ENCODE peak calls at places on chromosomes 5 and 9, in six cellular contexts. Y is fibroblast of mammary gland; K is body of pancreas; P is BJ; Q is aorta; J is CD8-positive, alpha-beta memory T cell. X is an unnamed sample.

GRCh38 chr9:7298123-7298522 is 501.5 kb downstream of the DMAC1 start:
- DNase-seq in Y (no peak), K (no peak), P (no peak), Q (no peak), J (no peak), X (no peak)

GRCh38 chr5:109880907-109881685 is 191.4 kb downstream of the MAN2A1 start:
- DNase-seq in Y (no peak), K (peak), P (no peak), Q (no peak), J (no peak), X (no peak)

GRCh38 chr5:78005021-78005785 is 229.1 kb upstream of the TBCA start:
- DNase-seq in Y (peak), K (no peak), P (no peak), Q (no peak), J (no peak), X (no peak)

GRCh38 chr9:78575041-78575440 is 278.1 kb downstream of the PSAT1 start:
- DNase-seq in Y (no peak), K (no peak), P (no peak), Q (no peak), J (no peak), X (no peak)

GRCh38 chr5:140595538-140595937 is 30.9 kb downstream of the SLC35A4 start:
- DNase-seq in Y (no peak), K (peak), P (no peak), Q (peak), J (no peak), X (no peak)

GRCh38 chr5:126471875-126472537 is 48.8 kb downstream of the GRAMD2B start:
- DNase-seq in Y (peak), K (no peak), P (peak), Q (no peak), J (no peak), X (peak)

GRCh38 chr9:14339746-14340145 is 25.8 kb upstream of the NFIB start:
- DNase-seq in Y (no peak), K (no peak), P (no peak), Q (no peak), J (no peak), X (no peak)

GRCh38 chr5:82341325-82341724 is 63.2 kb upstream of the RPS23 start:
- DNase-seq in Y (no peak), K (no peak), P (no peak), Q (no peak), J (no peak), X (no peak)

GRCh38 chr5:43514471-43514815 is 505 bp downstream of the C5orf34 start:
- DNase-seq in Y (peak), K (peak), P (peak), Q (no peak), J (no peak), X (peak)

GRCh38 chr9:132651259-132651658 is 18.5 kb downstream of the DDX31 start:
- DNase-seq in Y (peak), K (peak), P (no peak), Q (no peak), J (no peak), X (peak)

GRCh38 chr9:18499987-18500386 is 26.0 kb downstream of the ADAMTSL1 start:
- DNase-seq in Y (no peak), K (no peak), P (no peak), Q (no peak), J (no peak), X (no peak)

GRCh38 chr9:109652971-109653370 is 127.0 kb upstream of the PALM2AKAP2 start:
- DNase-seq in Y (peak), K (no peak), P (no peak), Q (no peak), J (no peak), X (no peak)

GRCh38 chr5:176365663-176366574 is 632 bp downstream of the ARL10 start:
- DNase-seq in Y (peak), K (peak), P (no peak), Q (peak), J (peak), X (peak)

GRCh38 chr5:68419637-68420452 is 204.3 kb downstream of the PIK3R1 start:
- DNase-seq in Y (peak), K (peak), P (no peak), Q (no peak), J (no peak), X (peak)

GRCh38 chr5:150585781-150586461 is 54.5 kb upstream of the SYNPO start:
- DNase-seq in Y (no peak), K (peak), P (no peak), Q (peak), J (no peak), X (no peak)

GRCh38 chr5:57408714-57409113 is 73.9 kb downstream of the ACTBL2 start:
- DNase-seq in Y (peak), K (no peak), P (peak), Q (no peak), J (no peak), X (peak)

GRCh38 chr5:74626386-74627222 is 13.9 kb downstream of the ENC1 start:
- DNase-seq in Y (no peak), K (no peak), P (no peak), Q (no peak), J (no peak), X (no peak)

GRCh38 chr5:123344819-123345426 is 78.3 kb downstream of the CEP120 start:
- DNase-seq in Y (peak), K (peak), P (no peak), Q (no peak), J (no peak), X (peak)

GRCh38 chr5:72651109-72651508 is 143.9 kb upstream of the ZNF366 start:
- DNase-seq in Y (no peak), K (no peak), P (no peak), Q (no peak), J (no peak), X (no peak)

GRCh38 chr9:3777137-3777536 is 251.3 kb upstream of the RFX3 start:
- DNase-seq in Y (no peak), K (no peak), P (no peak), Q (no peak), J (no peak), X (no peak)

GRCh38 chr9:81183763-81184162 is 505.6 kb downstream of the TLE1 start:
- DNase-seq in Y (no peak), K (no peak), P (peak), Q (no peak), J (no peak), X (peak)

GRCh38 chr5:9173281-9174048 is 372.4 kb downstream of the SEMA5A start:
- DNase-seq in Y (peak), K (no peak), P (peak), Q (no peak), J (no peak), X (peak)

DNA sequence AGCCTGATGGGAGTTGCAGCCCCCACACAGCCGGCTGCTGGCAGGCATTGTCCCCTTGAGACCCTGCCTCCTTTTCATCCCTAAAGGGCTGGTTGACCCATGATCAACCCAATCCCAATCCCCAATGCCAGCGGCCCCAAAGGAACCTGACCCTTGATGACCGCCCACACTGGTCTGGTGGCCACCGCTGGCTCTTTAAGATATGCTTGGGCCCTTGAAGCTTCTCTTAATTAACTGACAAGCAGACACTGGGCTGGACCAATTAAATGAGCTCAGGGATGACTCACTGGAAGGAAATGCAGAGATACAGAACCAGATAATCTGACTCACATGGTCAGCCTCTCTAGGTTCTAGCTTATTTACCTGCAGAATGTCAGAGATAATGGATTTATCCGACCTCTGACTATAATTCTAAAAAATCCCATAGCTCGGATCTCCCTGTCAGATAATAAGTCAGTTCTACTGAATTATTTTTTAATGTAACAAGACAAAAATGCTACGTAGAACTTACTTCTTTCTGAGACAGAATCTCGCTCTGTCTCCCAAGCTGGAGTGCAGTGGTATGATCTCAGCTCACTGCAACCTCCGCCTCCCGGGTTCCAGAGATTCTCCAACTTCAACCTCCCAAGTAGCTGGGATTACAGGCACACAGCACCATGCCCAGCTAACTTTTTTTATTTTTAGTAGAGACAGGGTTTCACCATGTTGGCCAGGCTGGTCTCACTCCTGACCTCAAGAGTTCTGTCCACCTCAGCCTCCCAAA is 11.1 kb upstream of the MLANA start:
- DNase-seq in Y (peak), K (no peak), P (peak), Q (no peak), J (no peak), X (no peak)
- H3K4me3 ChIP-seq in Y (peak), K (no peak), P (no peak), Q (no peak), J (no peak), X (no peak)

DNA sequence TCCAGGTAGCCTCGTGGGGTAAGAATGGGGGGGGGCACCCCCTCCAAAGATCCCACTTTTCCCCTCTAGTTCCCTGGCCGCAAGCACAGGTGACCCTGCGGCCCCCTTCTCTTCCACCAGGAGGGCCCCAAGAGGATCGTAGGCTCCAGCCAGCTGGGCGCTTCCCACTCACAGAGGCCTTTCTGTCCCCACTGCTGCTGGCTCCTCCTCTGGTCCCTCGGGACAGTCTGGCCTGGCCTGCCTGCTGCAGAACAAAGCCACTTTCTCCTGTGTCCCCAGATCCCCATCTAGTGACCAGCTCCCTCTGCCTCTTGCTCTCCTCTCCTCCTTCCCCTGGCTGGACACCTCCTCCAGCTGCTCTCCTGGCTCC is 534 bp upstream of the SAPCD2 start:
- DNase-seq in Y (no peak), K (no peak), P (no peak), Q (no peak), J (no peak), X (no peak)
- H3K4me3 ChIP-seq in Y (peak), K (no peak), P (peak), Q (no peak), J (peak), X (peak)

DNA sequence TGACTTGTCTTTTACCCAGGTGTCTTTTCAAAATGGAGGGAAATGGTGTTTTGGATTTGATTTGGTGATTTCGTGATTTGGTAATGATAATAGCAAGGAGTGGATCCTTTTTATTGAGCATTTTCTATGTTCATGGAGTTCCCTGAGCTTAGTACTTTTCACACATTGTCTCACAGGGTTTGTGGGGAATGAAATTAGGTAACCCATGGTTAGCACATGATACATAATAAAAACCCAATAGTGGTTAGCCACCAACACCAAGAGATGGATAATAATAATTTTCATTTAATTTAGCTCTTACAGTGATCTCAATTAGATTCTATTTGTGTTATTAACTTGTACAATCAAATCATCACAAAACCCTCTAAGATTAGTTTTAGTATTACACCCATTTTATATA is 65.4 kb downstream of the ARHGAP26 start:
- DNase-seq in Y (no peak), K (no peak), P (no peak), Q (no peak), J (no peak), X (no peak)
- H3K4me3 ChIP-seq in Y (no peak), K (no peak), P (no peak), Q (no peak), J (no peak), X (no peak)

GRCh38 chr9:20616808-20617207 is 5.5 kb downstream of the MLLT3 start:
- DNase-seq in Y (no peak), K (no peak), P (no peak), Q (no peak), J (no peak), X (no peak)
- H3K4me3 ChIP-seq in Y (no peak), K (no peak), P (no peak), Q (no peak), J (no peak), X (no peak)

X was measured in skeletal muscle cell.